ENCODE peak calls at places on chromosomes 3 and 15, in six cellular contexts. Y is lower lobe of right lung; H is GF-D8; G is activated CD4-positive, alpha-beta T cell treated with anti-CD3 and anti-CD28 coated beads for 4 hours; W is iPS-NIHi11; E is left ventricle myocardium inferior. P is an unnamed sample.

GRCh38 chr15:39924437-39924836 is 4.4 kb upstream of the GPR176 start:
- DNase-seq in Y (no peak), H (no peak), G (no peak), W (no peak), E (no peak), P (peak)

GRCh38 chr3:126816956-126817777 is 113.1 kb downstream of the CHCHD6 start:
- DNase-seq in Y (no peak), H (no peak), G (no peak), W (no peak), E (peak), P (no peak)

GRCh38 chr3:141528837-141529236 is 42.0 kb downstream of the RASA2 start:
- DNase-seq in Y (no peak), H (no peak), G (no peak), W (no peak), E (no peak), P (no peak)

GRCh38 chr3:34793066-34793465 is 846.3 kb upstream of the ARPP21 start:
- DNase-seq in Y (no peak), H (no peak), G (no peak), W (no peak), E (no peak), P (no peak)

GRCh38 chr15:69414702-69415161 is 583 bp downstream of the KIF23 start:
- DNase-seq in Y (peak), H (peak), G (no peak), W (peak), E (no peak), P (peak)

GRCh38 chr3:185646382-185647133 is 60.5 kb downstream of the SENP2 start:
- DNase-seq in Y (no peak), H (no peak), G (no peak), W (no peak), E (no peak), P (peak)

GRCh38 chr15:35243758-35244157 is 158.7 kb upstream of the NANOGP8 start:
- DNase-seq in Y (no peak), H (no peak), G (no peak), W (no peak), E (no peak), P (no peak)

GRCh38 chr15:90322531-90322930 is 29.6 kb upstream of the ZNF774 start:
- DNase-seq in Y (no peak), H (no peak), G (no peak), W (no peak), E (no peak), P (no peak)

GRCh38 chr15:77818484-77819270 is 186.0 kb upstream of the LINGO1 start:
- DNase-seq in Y (no peak), H (no peak), G (no peak), W (peak), E (no peak), P (peak)

GRCh38 chr3:175526609-175527280 is 667.6 kb downstream of the NAALADL2 start:
- DNase-seq in Y (no peak), H (no peak), G (no peak), W (no peak), E (no peak), P (peak)

GRCh38 chr3:9500108-9501050 is 53.2 kb downstream of the LHFPL4 start:
- DNase-seq in Y (peak), H (no peak), G (peak), W (peak), E (peak), P (peak)

GRCh38 chr3:188832961-188833615 is 338.7 kb upstream of the TPRG1 start:
- DNase-seq in Y (no peak), H (no peak), G (no peak), W (no peak), E (no peak), P (no peak)

GRCh38 chr15:44636976-44637375 is 26.5 kb downstream of the SPG11 start:
- DNase-seq in Y (no peak), H (no peak), G (no peak), W (no peak), E (no peak), P (no peak)

GRCh38 chr3:13274874-13275332 is 145.2 kb downstream of the NUP210 start:
- DNase-seq in Y (peak), H (no peak), G (no peak), W (no peak), E (no peak), P (no peak)

GRCh38 chr3:126557761-126558160 is 971 bp downstream of the C3orf22 start:
- DNase-seq in Y (no peak), H (no peak), G (no peak), W (no peak), E (no peak), P (peak)

GRCh38 chr3:125151916-125152315 is 60.6 kb downstream of the SLC12A8 start:
- DNase-seq in Y (no peak), H (no peak), G (no peak), W (no peak), E (no peak), P (no peak)

GRCh38 chr3:19046440-19046839 is 101.9 kb upstream of the KCNH8 start:
- DNase-seq in Y (no peak), H (no peak), G (no peak), W (no peak), E (no peak), P (peak)

GRCh38 chr3:69294014-69294771 is 91.7 kb downstream of the FRMD4B start:
- DNase-seq in Y (no peak), H (no peak), G (no peak), W (no peak), E (no peak), P (no peak)

GRCh38 chr15:63939531-63940130 is 105.9 kb upstream of the HERC1 start:
- DNase-seq in Y (no peak), H (no peak), G (no peak), W (no peak), E (peak), P (no peak)

GRCh38 chr15:94119215-94119815 is 112.0 kb upstream of the MCTP2 start:
- DNase-seq in Y (no peak), H (no peak), G (no peak), W (peak), E (peak), P (no peak)

GRCh38 chr15:70447927-70448698 is 315.2 kb downstream of the UACA start:
- DNase-seq in Y (peak), H (peak), G (peak), W (no peak), E (peak), P (peak)

GRCh38 chr3:189557824-189558223 is 73.4 kb upstream of the TP63 start:
- DNase-seq in Y (no peak), H (no peak), G (no peak), W (no peak), E (no peak), P (no peak)

GRCh38 chr3:42128526-42128925 is 37.4 kb downstream of the TRAK1 start:
- DNase-seq in Y (no peak), H (no peak), G (no peak), W (no peak), E (no peak), P (no peak)

GRCh38 chr3:23540600-23540999 is 265.2 kb upstream of the UBE2E1 start:
- DNase-seq in Y (no peak), H (no peak), G (no peak), W (no peak), E (no peak), P (no peak)

GRCh38 chr3:100150583-100150982 is 36.3 kb upstream of the FILIP1L start:
- DNase-seq in Y (no peak), H (no peak), G (no peak), W (no peak), E (no peak), P (no peak)

GRCh38 chr15:80578206-80578595 is 116.9 kb upstream of the ABHD17C start:
- DNase-seq in Y (no peak), H (no peak), G (no peak), W (no peak), E (no peak), P (no peak)

GRCh38 chr3:12987602-12988001 is 85.6 kb downstream of the IQSEC1 start:
- DNase-seq in Y (no peak), H (no peak), G (no peak), W (no peak), E (no peak), P (no peak)

GRCh38 chr3:119401502-119402440 is 61.6 kb downstream of the TMEM39A start:
- DNase-seq in Y (no peak), H (no peak), G (no peak), W (peak), E (no peak), P (peak)

P was measured in H7.